ENCODE peak calls at places on chromosomes 6 and 20, in four cellular contexts. One of them, this sample, is unnamed. For H3K27me3 and H3K9me3, the result is how much of the 10 kb centered on the place peaks cover.

GRCh38 chr6:90072961-90073464 is 178.7 kb downstream of the GJA10 start:
- DNase-seq in cardiac muscle cell: no peak
- DNase-seq in CD8-positive, alpha-beta T cell: no peak
- DNase-seq in PC-9: no peak
- DNase-seq in this sample: no peak

GRCh38 chr20:62417981-62418708 is 9.2 kb downstream of the RBBP8NL start:
- DNase-seq in cardiac muscle cell: no peak
- DNase-seq in CD8-positive, alpha-beta T cell: no peak
- DNase-seq in PC-9: no peak
- DNase-seq in this sample: no peak

GRCh38 chr6:56555438-56555872 is 87.2 kb downstream of the DST start:
- DNase-seq in cardiac muscle cell: peak
- DNase-seq in CD8-positive, alpha-beta T cell: no peak
- DNase-seq in PC-9: no peak
- DNase-seq in this sample: no peak

GRCh38 chr6:170037541-170038250 is 253.2 kb downstream of the DLL1 start:
- DNase-seq in cardiac muscle cell: no peak
- DNase-seq in CD8-positive, alpha-beta T cell: no peak
- DNase-seq in PC-9: no peak
- DNase-seq in this sample: no peak

GRCh38 chr6:146282837-146283236 is 254.0 kb downstream of the GRM1 start:
- DNase-seq in cardiac muscle cell: no peak
- DNase-seq in CD8-positive, alpha-beta T cell: no peak
- DNase-seq in PC-9: no peak
- DNase-seq in this sample: no peak

GRCh38 chr20:57618766-57619052 is 1.5 kb downstream of the ZBP1 start:
- DNase-seq in cardiac muscle cell: no peak
- DNase-seq in CD8-positive, alpha-beta T cell: no peak
- DNase-seq in PC-9: no peak
- DNase-seq in this sample: no peak

GRCh38 chr6:82348130-82348529 is 15.5 kb upstream of the TPBG start:
- DNase-seq in cardiac muscle cell: no peak
- DNase-seq in CD8-positive, alpha-beta T cell: no peak
- DNase-seq in PC-9: no peak
- DNase-seq in this sample: no peak

GRCh38 chr20:32445539-32446273 is 87.6 kb downstream of the ASXL1 start:
- DNase-seq in cardiac muscle cell: peak
- DNase-seq in CD8-positive, alpha-beta T cell: no peak
- DNase-seq in PC-9: no peak
- DNase-seq in this sample: no peak

GRCh38 chr6:161406633-161407032 is 132.8 kb upstream of the AGPAT4 start:
- DNase-seq in cardiac muscle cell: no peak
- DNase-seq in CD8-positive, alpha-beta T cell: no peak
- DNase-seq in PC-9: no peak
- DNase-seq in this sample: no peak

GRCh38 chr6:27837636-27838512 is 74.3 kb downstream of the OR2B2 start:
- DNase-seq in cardiac muscle cell: peak
- DNase-seq in CD8-positive, alpha-beta T cell: peak
- DNase-seq in PC-9: peak
- DNase-seq in this sample: peak

GRCh38 chr6:8069887-8070286 is 5.7 kb upstream of the BLOC1S5 start:
- DNase-seq in cardiac muscle cell: no peak
- DNase-seq in CD8-positive, alpha-beta T cell: no peak
- DNase-seq in PC-9: no peak
- DNase-seq in this sample: no peak

GRCh38 chr6:77926198-77926752 is 273.4 kb downstream of the MEI4 start:
- DNase-seq in cardiac muscle cell: peak
- DNase-seq in CD8-positive, alpha-beta T cell: no peak
- DNase-seq in PC-9: no peak
- DNase-seq in this sample: no peak

GRCh38 chr20:16299892-16300291 is 273.4 kb downstream of the KIF16B start:
- DNase-seq in cardiac muscle cell: no peak
- DNase-seq in CD8-positive, alpha-beta T cell: no peak
- DNase-seq in PC-9: no peak
- DNase-seq in this sample: no peak

GRCh38 chr6:31844507-31844906 is 17.0 kb downstream of the HSPA1B start:
- DNase-seq in cardiac muscle cell: no peak
- DNase-seq in CD8-positive, alpha-beta T cell: no peak
- DNase-seq in PC-9: no peak
- DNase-seq in this sample: no peak

GRCh38 chr20:61949363-61949713 is 116.3 kb downstream of the TAF4 start:
- DNase-seq in cardiac muscle cell: no peak
- DNase-seq in CD8-positive, alpha-beta T cell: no peak
- DNase-seq in PC-9: no peak
- DNase-seq in this sample: no peak

GRCh38 chr6:115485400-115485799 is 575.3 kb downstream of the FRK start:
- DNase-seq in cardiac muscle cell: no peak
- DNase-seq in CD8-positive, alpha-beta T cell: no peak
- DNase-seq in PC-9: no peak
- DNase-seq in this sample: no peak

GRCh38 chr20:60172306-60172984 is 214.2 kb downstream of the CDH26 start:
- DNase-seq in cardiac muscle cell: no peak
- DNase-seq in CD8-positive, alpha-beta T cell: no peak
- DNase-seq in PC-9: no peak
- DNase-seq in this sample: no peak

GRCh38 chr20:12660918-12661317 is 347.9 kb upstream of the SPTLC3 start:
- DNase-seq in cardiac muscle cell: peak
- DNase-seq in CD8-positive, alpha-beta T cell: no peak
- DNase-seq in PC-9: no peak
- DNase-seq in this sample: no peak

GRCh38 chr6:100479180-100480035 is 14.7 kb upstream of the SIM1 start:
- DNase-seq in cardiac muscle cell: peak
- DNase-seq in CD8-positive, alpha-beta T cell: no peak
- DNase-seq in PC-9: no peak
- DNase-seq in this sample: no peak

GRCh38 chr6:5302220-5302946 is 41.1 kb downstream of the FARS2 start:
- DNase-seq in cardiac muscle cell: no peak
- DNase-seq in CD8-positive, alpha-beta T cell: peak
- DNase-seq in PC-9: no peak
- DNase-seq in this sample: no peak

GRCh38 chr6:15781333-15781732 is 118.5 kb upstream of the DTNBP1 start:
- DNase-seq in cardiac muscle cell: no peak
- DNase-seq in CD8-positive, alpha-beta T cell: no peak
- DNase-seq in PC-9: no peak
- DNase-seq in this sample: no peak

GRCh38 chr6:164276211-164276610 is 861.7 kb downstream of the QKI start:
- DNase-seq in cardiac muscle cell: no peak
- DNase-seq in CD8-positive, alpha-beta T cell: no peak
- DNase-seq in PC-9: no peak
- DNase-seq in this sample: no peak

GRCh38 chr6:113172531-113172966 is 684.6 kb upstream of the MARCKS start:
- DNase-seq in cardiac muscle cell: no peak
- DNase-seq in CD8-positive, alpha-beta T cell: no peak
- DNase-seq in PC-9: no peak
- DNase-seq in this sample: no peak

GRCh38 chr6:34425132-34425497 is 754 bp downstream of the RPS10 start:
- DNase-seq in cardiac muscle cell: no peak
- DNase-seq in CD8-positive, alpha-beta T cell: no peak
- DNase-seq in PC-9: no peak
- DNase-seq in this sample: no peak

GRCh38 chr20:62358171-62358719 is 8.9 kb downstream of the LAMA5 start:
- DNase-seq in cardiac muscle cell: no peak
- DNase-seq in CD8-positive, alpha-beta T cell: no peak
- DNase-seq in PC-9: peak
- DNase-seq in this sample: no peak

GRCh38 chr20:46367967-46368901 is 38.2 kb downstream of the ELMO2 start:
- DNase-seq in cardiac muscle cell: no peak
- DNase-seq in CD8-positive, alpha-beta T cell: no peak
- DNase-seq in PC-9: peak
- DNase-seq in this sample: no peak

GRCh38 chr20:38859070-38859690 is 53.7 kb downstream of the PPP1R16B start:
- DNase-seq in cardiac muscle cell: no peak
- DNase-seq in CD8-positive, alpha-beta T cell: peak
- DNase-seq in PC-9: no peak
- DNase-seq in this sample: no peak

GRCh38 chr6:122214605-122215318 is 184.7 kb upstream of the HSF2 start:
- DNase-seq in cardiac muscle cell: no peak
- DNase-seq in CD8-positive, alpha-beta T cell: no peak
- DNase-seq in PC-9: peak
- DNase-seq in this sample: no peak

GRCh38 chr6:132780770-132781371 is 17.6 kb downstream of the SLC18B1 start:
- DNase-seq in cardiac muscle cell: no peak
- DNase-seq in CD8-positive, alpha-beta T cell: no peak
- DNase-seq in PC-9: no peak
- DNase-seq in this sample: no peak

GRCh38 chr6:45990162-45990561 is 25.5 kb downstream of the CLIC5 start:
- DNase-seq in cardiac muscle cell: no peak
- DNase-seq in CD8-positive, alpha-beta T cell: no peak
- DNase-seq in PC-9: no peak
- DNase-seq in this sample: no peak

GRCh38 chr20:33005132-33005566 is 916 bp upstream of the SUN5 start:
- DNase-seq in cardiac muscle cell: no peak
- DNase-seq in CD8-positive, alpha-beta T cell: no peak
- DNase-seq in PC-9: no peak
- DNase-seq in this sample: no peak

GRCh38 chr20:4973330-4974097 is 27.8 kb downstream of the SLC23A2 start:
- DNase-seq in cardiac muscle cell: no peak
- DNase-seq in CD8-positive, alpha-beta T cell: peak
- DNase-seq in PC-9: no peak
- DNase-seq in this sample: no peak
- H3K27ac ChIP-seq in cardiac muscle cell: no peak
- H3K27ac ChIP-seq in CD8-positive, alpha-beta T cell: no peak
- H3K27ac ChIP-seq in PC-9: peak
- H3K27ac ChIP-seq in this sample: peak

GRCh38 chr6:1235825-1236224 is 76.1 kb upstream of the FOXQ1 start:
- DNase-seq in cardiac muscle cell: no peak
- DNase-seq in CD8-positive, alpha-beta T cell: no peak
- DNase-seq in PC-9: no peak
- DNase-seq in this sample: no peak
- H3K27me3 ChIP-seq in cardiac muscle cell: under half
- H3K27me3 ChIP-seq in CD8-positive, alpha-beta T cell: under half
- H3K27me3 ChIP-seq in PC-9: under half
- H3K27me3 ChIP-seq in this sample: under half

GRCh38 chr20:49290608-49291191 is 12.8 kb upstream of the ZNFX1 start:
- DNase-seq in cardiac muscle cell: no peak
- DNase-seq in CD8-positive, alpha-beta T cell: no peak
- DNase-seq in PC-9: no peak
- DNase-seq in this sample: no peak

GRCh38 chr20:49287555-49288249 is 9.8 kb upstream of the ZNFX1 start:
- DNase-seq in cardiac muscle cell: no peak
- DNase-seq in CD8-positive, alpha-beta T cell: no peak
- DNase-seq in PC-9: peak
- DNase-seq in this sample: no peak

GRCh38 chr20:49288250-49288751 is 10.4 kb upstream of the ZNFX1 start:
- DNase-seq in cardiac muscle cell: no peak
- DNase-seq in CD8-positive, alpha-beta T cell: no peak
- DNase-seq in PC-9: no peak
- DNase-seq in this sample: no peak

GRCh38 chr20:49286689-49287551 is 9.1 kb upstream of the ZNFX1 start:
- DNase-seq in cardiac muscle cell: no peak
- DNase-seq in CD8-positive, alpha-beta T cell: no peak
- DNase-seq in PC-9: peak
- DNase-seq in this sample: no peak

DNA sequence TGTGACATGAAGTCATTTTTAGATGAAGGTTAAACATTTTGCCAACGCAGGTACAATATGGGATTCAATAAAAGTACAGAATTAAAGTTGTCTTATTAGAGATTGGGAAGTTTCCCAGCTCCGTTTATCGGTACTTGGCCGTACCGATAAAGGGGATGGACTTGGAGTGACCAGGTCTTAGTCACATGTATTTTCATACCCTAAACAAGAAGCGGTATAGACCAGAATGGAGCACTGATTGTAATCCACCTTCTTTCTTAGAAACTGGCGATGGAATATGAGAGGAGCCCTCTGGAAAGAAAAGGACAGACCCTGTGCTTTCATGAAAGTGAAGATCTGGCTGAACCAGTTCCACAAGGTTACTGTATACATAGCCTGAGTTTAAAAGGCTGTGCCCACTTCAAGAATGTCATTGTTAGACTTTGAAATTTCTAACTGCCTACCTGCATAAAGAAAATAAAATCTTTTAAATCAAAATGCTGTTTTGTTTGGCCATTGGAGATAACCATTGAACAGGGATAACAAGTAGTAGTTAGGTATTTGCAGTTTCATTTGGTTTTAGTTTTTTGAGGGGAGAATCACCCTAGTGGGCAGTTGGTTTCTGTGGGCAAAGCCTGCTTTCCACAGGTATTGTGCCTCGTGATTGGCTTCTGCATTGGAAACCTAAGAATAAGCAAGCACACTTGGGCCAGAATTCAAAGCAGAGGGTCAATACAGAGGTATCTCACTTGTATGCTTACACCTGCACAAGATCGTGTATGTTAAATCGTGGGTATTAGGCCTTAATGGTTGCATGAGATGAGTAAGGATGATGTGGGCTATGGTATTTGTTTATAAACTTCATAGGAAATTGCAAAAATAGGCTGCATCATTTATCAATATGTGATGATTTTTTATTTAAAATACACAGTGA is 11.2 kb upstream of the ZNFX1 start:
- DNase-seq in cardiac muscle cell: no peak
- DNase-seq in CD8-positive, alpha-beta T cell: no peak
- DNase-seq in PC-9: peak
- DNase-seq in this sample: no peak
- H3K9me3 ChIP-seq in cardiac muscle cell: under half
- H3K9me3 ChIP-seq in CD8-positive, alpha-beta T cell: under half
- H3K9me3 ChIP-seq in PC-9: under half
- H3K9me3 ChIP-seq in this sample: under half

GRCh38 chr6:3808189-3808588 is 41.0 kb upstream of the FAM50B start:
- DNase-seq in cardiac muscle cell: no peak
- DNase-seq in CD8-positive, alpha-beta T cell: no peak
- DNase-seq in PC-9: no peak
- DNase-seq in this sample: no peak

GRCh38 chr6:3808759-3809514 is 40.2 kb upstream of the FAM50B start:
- DNase-seq in cardiac muscle cell: no peak
- DNase-seq in CD8-positive, alpha-beta T cell: no peak
- DNase-seq in PC-9: peak
- DNase-seq in this sample: no peak

GRCh38 chr6:3806169-3806922 is 42.8 kb upstream of the FAM50B start:
- DNase-seq in cardiac muscle cell: no peak
- DNase-seq in CD8-positive, alpha-beta T cell: no peak
- DNase-seq in PC-9: no peak
- DNase-seq in this sample: no peak

GRCh38 chr6:3804981-3805380 is 44.2 kb upstream of the FAM50B start:
- DNase-seq in cardiac muscle cell: no peak
- DNase-seq in CD8-positive, alpha-beta T cell: no peak
- DNase-seq in PC-9: no peak
- DNase-seq in this sample: no peak

DNA sequence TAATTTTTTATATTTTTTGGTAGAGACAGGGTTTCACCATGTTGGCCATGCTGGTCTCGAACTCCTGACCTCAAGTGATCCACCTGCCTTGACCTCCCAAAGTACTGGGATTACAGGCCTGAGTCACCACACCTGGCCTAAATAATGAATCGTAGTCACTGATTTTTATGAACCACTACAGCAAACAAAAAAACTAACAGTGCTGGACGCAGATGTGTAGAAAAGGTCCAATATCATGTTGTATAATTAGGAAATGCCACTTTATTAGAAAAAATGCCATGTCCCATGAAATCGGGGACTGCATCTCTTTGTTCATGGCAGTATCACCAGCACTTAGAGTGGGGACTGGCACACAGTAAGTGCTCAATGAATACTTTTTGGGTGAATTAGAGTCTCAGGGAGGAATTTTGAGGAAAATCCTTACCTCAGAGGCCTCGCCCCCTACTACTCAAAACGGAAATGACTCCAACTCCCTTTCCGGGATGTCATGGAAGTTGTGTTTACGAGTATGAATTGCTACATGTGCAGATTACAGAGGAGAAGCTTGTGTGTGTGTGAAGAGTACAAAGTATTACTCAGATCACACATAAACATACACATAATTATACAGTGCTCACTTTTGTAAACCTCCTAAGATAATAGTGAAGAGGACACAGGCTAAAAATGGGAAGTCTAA is 43.6 kb upstream of the FAM50B start:
- DNase-seq in cardiac muscle cell: no peak
- DNase-seq in CD8-positive, alpha-beta T cell: no peak
- DNase-seq in PC-9: no peak
- DNase-seq in this sample: no peak
- H3K27ac ChIP-seq in cardiac muscle cell: no peak
- H3K27ac ChIP-seq in CD8-positive, alpha-beta T cell: no peak
- H3K27ac ChIP-seq in PC-9: no peak
- H3K27ac ChIP-seq in this sample: no peak

This sample was measured in esophagus squamous epithelium.